ENCODE peak calls at places on chromosome 22, in eight cellular contexts. V is prostate gland, T is uterus, W is sigmoid colon, I is stomach, O is Peyer's patch, L is suprapubic skin, H is IMR-90. U is an unnamed sample. For H3K4me1, the result is how much of the 10 kb centered on the place peaks cover.

GRCh38 chr22:28795071-28795693 is 5.2 kb downstream of the XBP1 start:
- DNase-seq in L (no peak), V (no peak), W (no peak), O (no peak), T (no peak), I (no peak), H (no peak), U (no peak)

GRCh38 chr22:37526376-37526775 is 7.2 kb upstream of the CARD10 start:
- DNase-seq in L (no peak), H (no peak), I (no peak), T (no peak), O (no peak), V (no peak), W (no peak), U (no peak)

GRCh38 chr22:29706493-29706892 is 13.3 kb upstream of the CABP7 start:
- DNase-seq in I (no peak), T (no peak), V (no peak), O (no peak), W (no peak), L (no peak), H (no peak), U (no peak)

GRCh38 chr22:26617251-26618199 is at the start of gene CRYBB1:
- DNase-seq in V (no peak), I (no peak), L (no peak), T (no peak), O (peak), W (peak), H (peak), U (peak)

GRCh38 chr22:19961868-19962245 is 20.2 kb upstream of the TXNRD2 start:
- DNase-seq in H (no peak), V (no peak), L (no peak), I (no peak), W (no peak), T (no peak), O (no peak), U (no peak)

GRCh38 chr22:47195676-47196492 is 433.4 kb downstream of the TBC1D22A start:
- DNase-seq in L (peak), T (no peak), V (no peak), O (peak), W (peak), H (no peak), I (peak), U (no peak)

GRCh38 chr22:50046019-50046415 is 12.1 kb downstream of the TTLL8 start:
- DNase-seq in O (no peak), T (no peak), V (no peak), L (no peak), I (no peak), W (no peak), H (no peak), U (no peak)

GRCh38 chr22:17881366-17881765 is 107.1 kb upstream of the BID start:
- DNase-seq in H (no peak), I (no peak), W (no peak), V (no peak), O (no peak), L (no peak), T (no peak), U (no peak)

GRCh38 chr22:24420072-24420976 is 7.1 kb upstream of the ADORA2A start:
- DNase-seq in O (no peak), L (no peak), V (no peak), W (peak), H (no peak), T (peak), I (no peak), U (no peak)

GRCh38 chr22:32237905-32238304 is 17.2 kb downstream of the SLC5A4 start:
- DNase-seq in I (no peak), H (no peak), L (no peak), O (no peak), W (no peak), T (no peak), V (no peak), U (no peak)

GRCh38 chr22:27431896-27432295 is 369.7 kb downstream of the MN1 start:
- DNase-seq in W (no peak), T (no peak), H (peak), V (no peak), I (no peak), L (no peak), O (no peak), U (no peak)

GRCh38 chr22:48517039-48518030 is 1310.3 kb downstream of the BRD1 start:
- DNase-seq in H (no peak), V (no peak), O (no peak), T (no peak), I (no peak), L (no peak), W (peak), U (no peak)

GRCh38 chr22:30217698-30218565 is 28.6 kb downstream of the LIF start:
- DNase-seq in H (no peak), I (no peak), W (no peak), T (no peak), V (no peak), O (no peak), L (no peak), U (no peak)

GRCh38 chr22:19976671-19977070 is 35.1 kb upstream of the TXNRD2 start:
- DNase-seq in I (no peak), T (no peak), V (no peak), H (no peak), W (no peak), O (no peak), L (no peak), U (no peak)

GRCh38 chr22:45504703-45505341 is 2.1 kb downstream of the FBLN1 start:
- DNase-seq in I (no peak), W (no peak), O (no peak), T (no peak), V (no peak), H (peak), L (no peak), U (no peak)

GRCh38 chr22:45507798-45508197 is 5.1 kb downstream of the FBLN1 start:
- DNase-seq in W (no peak), T (no peak), I (no peak), H (no peak), V (no peak), O (no peak), L (no peak), U (no peak)

GRCh38 chr22:45506961-45507360 is 4.3 kb downstream of the FBLN1 start:
- DNase-seq in T (no peak), H (no peak), O (no peak), V (no peak), W (no peak), L (no peak), I (no peak), U (no peak)

GRCh38 chr22:45503816-45504702 is 1.4 kb downstream of the FBLN1 start:
- DNase-seq in W (no peak), L (no peak), I (no peak), V (no peak), H (peak), T (no peak), O (no peak), U (no peak)

GRCh38 chr22:45505991-45506743 is 3.5 kb downstream of the FBLN1 start:
- DNase-seq in V (no peak), W (no peak), H (no peak), T (no peak), O (no peak), L (no peak), I (no peak), U (no peak)
- H3K4me1 ChIP-seq in V (under half), W (under half), H (under half), T (under half), O (under half), L (half or more), I (half or more), U (under half)

DNA sequence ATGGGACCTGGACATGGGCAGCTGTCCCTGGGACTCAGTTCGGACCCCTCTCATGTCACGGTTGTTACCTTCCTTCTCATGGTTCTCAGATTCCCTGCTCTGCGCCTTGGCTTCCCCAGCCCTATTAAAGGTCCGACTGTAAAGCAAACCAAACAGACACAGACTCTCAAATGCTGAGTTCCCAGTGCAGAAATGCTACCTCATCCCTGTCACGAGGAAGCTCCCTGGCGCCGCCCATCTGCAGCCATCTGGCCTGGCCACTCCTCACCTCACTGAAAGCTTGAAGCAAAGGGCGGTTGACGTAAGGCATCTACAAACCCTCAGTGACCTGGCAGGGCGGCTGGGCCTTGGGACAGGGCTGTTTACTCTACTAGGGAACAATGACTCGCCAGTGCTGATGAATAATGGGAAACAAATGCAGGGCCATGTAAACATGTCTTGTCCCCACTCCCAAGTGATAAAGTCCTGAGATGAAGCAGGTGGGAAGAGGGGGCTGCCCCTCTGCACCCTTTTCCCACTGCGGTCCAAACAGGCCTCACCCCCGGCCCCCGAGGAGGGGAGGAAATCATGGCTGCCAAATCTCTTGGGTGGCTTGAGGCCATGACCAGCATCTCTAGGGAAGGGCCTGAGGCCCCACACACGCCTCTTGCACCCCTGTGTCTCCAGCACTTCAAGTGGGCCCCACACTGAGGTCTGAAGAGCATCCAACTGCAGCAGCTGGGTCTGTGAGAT is 49.3 kb downstream of the SCUBE1 start:
- DNase-seq in V (peak), O (peak), H (peak), W (peak), L (peak), T (peak), I (peak), U (no peak)
- TF ChIP-seq POLR2A in V (no peak), O (no peak), H (no peak), W (no peak), L (no peak), T (no peak), I (no peak), U (no peak)

GRCh38 chr22:38756631-38757463 is 1.0 kb upstream of the SUN2 start:
- DNase-seq in H (no peak), W (no peak), V (no peak), T (no peak), I (no peak), O (no peak), L (no peak), U (no peak)

GRCh38 chr22:38760477-38761201 is 4.8 kb upstream of the SUN2 start:
- DNase-seq in L (no peak), T (no peak), I (no peak), W (no peak), V (no peak), O (no peak), H (peak), U (no peak)

GRCh38 chr22:38757464-38757757 is 1.6 kb upstream of the SUN2 start:
- DNase-seq in V (no peak), H (no peak), W (no peak), T (no peak), O (no peak), I (no peak), L (no peak), U (no peak)

GRCh38 chr22:38759005-38759404 is 3.2 kb upstream of the SUN2 start:
- DNase-seq in L (no peak), V (no peak), O (no peak), T (no peak), I (no peak), W (no peak), H (no peak), U (no peak)

GRCh38 chr22:38758276-38758945 is 2.6 kb upstream of the SUN2 start:
- DNase-seq in T (no peak), O (no peak), I (no peak), L (no peak), W (no peak), H (no peak), V (no peak), U (no peak)
- H3K4me1 ChIP-seq in T (under half), O (under half), I (under half), L (under half), W (under half), H (under half), V (under half), U (under half)

DNA sequence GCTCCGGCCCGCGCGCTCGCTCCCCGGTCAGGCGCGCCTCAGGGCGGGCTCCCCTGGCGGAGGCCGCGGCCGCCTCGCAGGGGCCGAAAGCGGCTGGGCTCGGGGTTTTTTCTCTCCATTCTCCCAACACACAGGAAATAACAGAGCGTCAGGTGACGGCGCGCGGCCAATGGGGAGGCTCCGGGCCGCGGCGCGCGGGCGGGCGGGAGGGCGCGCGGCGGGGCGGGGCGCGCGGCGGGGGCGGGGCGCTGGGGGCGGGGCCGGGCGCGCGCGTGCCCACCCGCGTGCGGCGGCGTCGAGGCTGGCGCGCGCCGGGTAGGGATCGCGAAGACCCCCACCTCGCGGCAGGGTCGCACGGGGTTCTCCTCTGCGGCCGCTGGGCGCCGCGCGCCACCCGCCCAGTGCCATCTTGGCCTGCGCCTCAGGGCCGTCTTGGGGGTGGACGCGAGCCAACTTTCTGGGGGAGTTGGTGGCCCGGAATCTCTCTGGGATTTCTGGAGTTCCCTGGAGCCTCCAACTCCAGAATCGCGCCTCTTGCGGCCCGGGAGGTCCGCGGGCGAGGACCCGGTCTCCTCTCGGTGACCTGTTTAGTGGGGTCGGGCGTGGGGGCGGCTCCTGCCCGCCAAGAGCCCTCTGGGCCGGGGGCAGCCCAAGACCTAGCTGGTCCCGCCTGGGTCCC is at the start of gene TCF20:
- DNase-seq in H (peak), L (no peak), W (peak), O (peak), I (peak), T (peak), V (peak), U (peak)
- TF ChIP-seq POLR2A in H (no peak), L (no peak), W (no peak), O (no peak), I (no peak), T (no peak), V (no peak), U (no peak)

GRCh38 chr22:33474587-33474986 is 416.4 kb upstream of the SYN3 start:
- DNase-seq in V (no peak), O (no peak), T (no peak), H (no peak), W (no peak), L (no peak), I (no peak), U (no peak)

GRCh38 chr22:33476716-33477115 is 418.5 kb upstream of the SYN3 start:
- DNase-seq in T (no peak), H (peak), I (no peak), V (no peak), O (no peak), L (no peak), W (no peak), U (no peak)

GRCh38 chr22:33476206-33476605 is 418.0 kb upstream of the SYN3 start:
- DNase-seq in W (no peak), O (no peak), H (no peak), I (no peak), V (no peak), L (no peak), T (no peak), U (no peak)

GRCh38 chr22:33470456-33470855 is 412.3 kb upstream of the SYN3 start:
- DNase-seq in H (no peak), I (no peak), V (no peak), L (no peak), T (no peak), W (no peak), O (no peak), U (no peak)

GRCh38 chr22:33472462-33473344 is 414.5 kb upstream of the SYN3 start:
- DNase-seq in W (no peak), I (no peak), H (peak), L (no peak), V (no peak), T (no peak), O (no peak), U (no peak)
- H3K4me1 ChIP-seq in W (under half), I (under half), H (under half), L (under half), V (under half), T (under half), O (under half), U (under half)

U was measured in right lobe of liver.